ENCODE peak calls at places on chromosomes 11 and 22, in six cellular contexts. One of them, this sample, is unnamed.

GRCh38 chr11:73229321-73230275 is 11.5 kb downstream of the P2RY2 start:
- DNase-seq in fibroblast of mammary gland: no peak
- DNase-seq in GM12865: no peak
- DNase-seq in astrocyte of the spinal cord: no peak
- DNase-seq in fibroblast of lung: no peak
- DNase-seq in uterus: peak
- DNase-seq in this sample: no peak

GRCh38 chr11:34512810-34513673 is 552 bp downstream of the ELF5 start:
- DNase-seq in fibroblast of mammary gland: peak
- DNase-seq in uterus: no peak
- DNase-seq in GM12865: peak
- DNase-seq in astrocyte of the spinal cord: peak
- DNase-seq in fibroblast of lung: peak
- DNase-seq in this sample: peak

GRCh38 chr11:19164230-19164855 is 37.4 kb downstream of the CSRP3 start:
- DNase-seq in astrocyte of the spinal cord: no peak
- DNase-seq in GM12865: no peak
- DNase-seq in uterus: no peak
- DNase-seq in fibroblast of mammary gland: no peak
- DNase-seq in fibroblast of lung: no peak
- DNase-seq in this sample: no peak

GRCh38 chr11:128055576-128056217 is 531.7 kb downstream of the ETS1 start:
- DNase-seq in GM12865: no peak
- DNase-seq in fibroblast of lung: no peak
- DNase-seq in fibroblast of mammary gland: no peak
- DNase-seq in astrocyte of the spinal cord: no peak
- DNase-seq in uterus: no peak
- DNase-seq in this sample: no peak

GRCh38 chr22:39309881-39310714 is 9.3 kb downstream of the RPL3 start:
- DNase-seq in fibroblast of lung: peak
- DNase-seq in astrocyte of the spinal cord: no peak
- DNase-seq in fibroblast of mammary gland: peak
- DNase-seq in uterus: no peak
- DNase-seq in GM12865: peak
- DNase-seq in this sample: peak

GRCh38 chr11:57800444-57801184 is 39.0 kb downstream of the CTNND1 start:
- DNase-seq in uterus: no peak
- DNase-seq in fibroblast of mammary gland: peak
- DNase-seq in GM12865: peak
- DNase-seq in fibroblast of lung: peak
- DNase-seq in astrocyte of the spinal cord: peak
- DNase-seq in this sample: peak

GRCh38 chr11:85752201-85752889 is 58.6 kb downstream of the SYTL2 start:
- DNase-seq in uterus: no peak
- DNase-seq in fibroblast of lung: no peak
- DNase-seq in fibroblast of mammary gland: no peak
- DNase-seq in GM12865: no peak
- DNase-seq in astrocyte of the spinal cord: no peak
- DNase-seq in this sample: no peak

GRCh38 chr22:39797528-39798147 is 95.9 kb downstream of the ENTHD1 start:
- DNase-seq in astrocyte of the spinal cord: no peak
- DNase-seq in uterus: no peak
- DNase-seq in fibroblast of lung: no peak
- DNase-seq in GM12865: no peak
- DNase-seq in fibroblast of mammary gland: no peak
- DNase-seq in this sample: no peak

GRCh38 chr11:33160147-33160546 is 1.1 kb downstream of the CSTF3 start:
- DNase-seq in fibroblast of lung: peak
- DNase-seq in fibroblast of mammary gland: peak
- DNase-seq in uterus: no peak
- DNase-seq in GM12865: peak
- DNase-seq in astrocyte of the spinal cord: peak
- DNase-seq in this sample: peak

GRCh38 chr22:36010913-36011312 is 17.7 kb downstream of the RBFOX2 start:
- DNase-seq in fibroblast of lung: peak
- DNase-seq in astrocyte of the spinal cord: peak
- DNase-seq in uterus: no peak
- DNase-seq in fibroblast of mammary gland: peak
- DNase-seq in GM12865: no peak
- DNase-seq in this sample: peak

GRCh38 chr11:57482782-57483569 is 22.6 kb downstream of the RTN4RL2 start:
- DNase-seq in uterus: no peak
- DNase-seq in GM12865: peak
- DNase-seq in fibroblast of lung: no peak
- DNase-seq in astrocyte of the spinal cord: no peak
- DNase-seq in fibroblast of mammary gland: peak
- DNase-seq in this sample: peak

GRCh38 chr11:66314561-66315497 is 2.0 kb downstream of the CD248 start:
- DNase-seq in fibroblast of lung: no peak
- DNase-seq in GM12865: no peak
- DNase-seq in astrocyte of the spinal cord: no peak
- DNase-seq in fibroblast of mammary gland: no peak
- DNase-seq in uterus: no peak
- DNase-seq in this sample: no peak

GRCh38 chr11:66312549-66313320 is 4.1 kb downstream of the CD248 start:
- DNase-seq in astrocyte of the spinal cord: peak
- DNase-seq in fibroblast of lung: peak
- DNase-seq in GM12865: peak
- DNase-seq in fibroblast of mammary gland: peak
- DNase-seq in uterus: peak
- DNase-seq in this sample: peak

GRCh38 chr11:66315498-66315885 is 1.4 kb downstream of the CD248 start:
- DNase-seq in uterus: no peak
- DNase-seq in GM12865: no peak
- DNase-seq in fibroblast of mammary gland: no peak
- DNase-seq in astrocyte of the spinal cord: no peak
- DNase-seq in fibroblast of lung: no peak
- DNase-seq in this sample: no peak

GRCh38 chr11:66313321-66314185 is 3.3 kb downstream of the CD248 start:
- DNase-seq in astrocyte of the spinal cord: no peak
- DNase-seq in fibroblast of lung: peak
- DNase-seq in fibroblast of mammary gland: peak
- DNase-seq in GM12865: no peak
- DNase-seq in uterus: peak
- DNase-seq in this sample: no peak

GRCh38 chr11:66314186-66314501 is 2.7 kb downstream of the CD248 start:
- DNase-seq in fibroblast of lung: no peak
- DNase-seq in uterus: no peak
- DNase-seq in astrocyte of the spinal cord: no peak
- DNase-seq in GM12865: no peak
- DNase-seq in fibroblast of mammary gland: no peak
- DNase-seq in this sample: no peak
- H3K4me3 ChIP-seq in fibroblast of lung: peak
- H3K4me3 ChIP-seq in uterus: peak
- H3K4me3 ChIP-seq in astrocyte of the spinal cord: peak
- H3K4me3 ChIP-seq in GM12865: no peak
- H3K4me3 ChIP-seq in fibroblast of mammary gland: peak
- H3K4me3 ChIP-seq in this sample: peak

GRCh38 chr22:26981111-26981510 is 323.7 kb downstream of the MIAT start:
- DNase-seq in fibroblast of mammary gland: no peak
- DNase-seq in uterus: peak
- DNase-seq in GM12865: no peak
- DNase-seq in fibroblast of lung: no peak
- DNase-seq in astrocyte of the spinal cord: no peak
- DNase-seq in this sample: no peak
- TF ChIP-seq CTCF in fibroblast of mammary gland: no peak
- TF ChIP-seq CTCF in uterus: no peak
- TF ChIP-seq CTCF in GM12865: no peak
- TF ChIP-seq CTCF in fibroblast of lung: no peak
- TF ChIP-seq CTCF in astrocyte of the spinal cord: no peak
- TF ChIP-seq CTCF in this sample: no peak

DNA sequence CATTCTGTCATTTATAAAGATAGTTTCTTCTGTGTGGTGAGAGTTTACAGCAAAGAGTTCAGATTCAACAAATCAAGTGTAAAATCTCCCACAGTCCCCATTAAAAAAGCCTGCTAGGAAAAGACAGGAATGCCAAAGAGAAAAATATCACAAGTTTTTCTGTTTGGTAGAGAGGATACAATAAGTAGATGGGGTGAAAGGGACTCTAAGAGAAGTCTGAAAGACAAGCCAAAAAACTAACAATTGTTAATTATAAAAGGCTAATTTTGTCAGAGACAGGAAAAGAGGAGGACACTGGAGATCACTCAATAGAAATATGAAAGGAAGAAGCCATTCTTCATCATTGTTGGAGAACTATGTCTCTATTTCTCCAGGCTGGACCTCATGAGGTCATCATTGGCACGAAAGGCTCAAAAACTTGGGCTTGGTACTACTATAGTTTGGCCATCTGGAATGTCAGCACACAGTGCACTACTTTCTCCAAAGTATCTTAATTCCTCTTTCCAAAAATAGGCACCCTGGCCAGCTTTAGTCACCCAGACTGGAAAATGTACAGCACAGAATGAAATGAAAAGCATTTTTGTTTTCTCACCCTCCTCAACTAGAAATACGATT is 512 bp upstream of the SOX6 start:
- DNase-seq in astrocyte of the spinal cord: peak
- DNase-seq in fibroblast of mammary gland: no peak
- DNase-seq in uterus: no peak
- DNase-seq in fibroblast of lung: peak
- DNase-seq in GM12865: no peak
- DNase-seq in this sample: peak
- H3K4me3 ChIP-seq in astrocyte of the spinal cord: no peak
- H3K4me3 ChIP-seq in fibroblast of mammary gland: no peak
- H3K4me3 ChIP-seq in uterus: no peak
- H3K4me3 ChIP-seq in fibroblast of lung: no peak
- H3K4me3 ChIP-seq in GM12865: no peak
- H3K4me3 ChIP-seq in this sample: no peak

GRCh38 chr22:42684462-42685195 is 35.4 kb upstream of the CYB5R3 start:
- DNase-seq in uterus: peak
- DNase-seq in fibroblast of mammary gland: peak
- DNase-seq in astrocyte of the spinal cord: no peak
- DNase-seq in fibroblast of lung: peak
- DNase-seq in GM12865: no peak
- DNase-seq in this sample: peak

GRCh38 chr22:42685941-42686666 is 34.6 kb downstream of the A4GALT start:
- DNase-seq in GM12865: no peak
- DNase-seq in fibroblast of mammary gland: no peak
- DNase-seq in fibroblast of lung: peak
- DNase-seq in uterus: no peak
- DNase-seq in astrocyte of the spinal cord: no peak
- DNase-seq in this sample: no peak

GRCh38 chr22:42688914-42689275 is 31.8 kb downstream of the A4GALT start:
- DNase-seq in fibroblast of lung: no peak
- DNase-seq in GM12865: no peak
- DNase-seq in fibroblast of mammary gland: no peak
- DNase-seq in uterus: peak
- DNase-seq in astrocyte of the spinal cord: no peak
- DNase-seq in this sample: no peak

GRCh38 chr22:42688241-42688913 is 32.3 kb downstream of the A4GALT start:
- DNase-seq in fibroblast of mammary gland: peak
- DNase-seq in GM12865: no peak
- DNase-seq in astrocyte of the spinal cord: peak
- DNase-seq in fibroblast of lung: peak
- DNase-seq in uterus: peak
- DNase-seq in this sample: peak

DNA sequence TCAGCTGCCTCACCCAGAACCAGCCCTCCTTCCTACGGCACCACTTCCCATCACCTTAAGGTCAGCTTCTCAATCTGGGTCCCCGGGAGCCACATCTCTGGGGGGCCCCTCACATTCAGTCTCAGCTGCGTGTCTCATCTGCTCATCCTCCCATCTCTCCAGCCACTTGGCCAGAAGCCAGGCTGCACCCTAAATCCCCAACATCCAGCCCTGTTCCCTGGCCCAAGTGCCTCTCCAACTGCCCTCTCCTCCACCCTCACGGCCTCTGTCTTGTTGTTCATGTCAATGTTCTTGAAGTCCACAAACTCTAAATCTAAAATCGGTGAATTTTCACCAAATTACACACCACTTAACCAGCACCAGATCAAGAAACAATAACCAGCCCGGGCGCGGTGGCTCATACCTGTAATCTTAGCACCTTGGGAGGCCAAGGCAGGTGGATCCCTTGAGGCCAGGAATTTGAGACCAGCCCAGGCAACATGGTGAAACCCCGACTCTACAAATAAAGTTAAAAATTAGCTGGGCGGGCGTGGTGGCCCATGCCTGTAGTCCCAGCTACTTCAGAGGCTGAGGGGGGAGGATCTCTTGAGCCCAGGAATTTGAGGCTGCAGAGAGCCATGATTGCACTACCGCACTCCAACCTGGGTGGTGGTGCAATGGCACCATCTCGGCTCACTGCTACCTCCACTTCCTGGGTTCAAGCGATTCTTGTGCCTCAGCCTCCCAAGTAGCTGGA is 33.7 kb downstream of the A4GALT start:
- DNase-seq in uterus: no peak
- DNase-seq in astrocyte of the spinal cord: no peak
- DNase-seq in fibroblast of mammary gland: no peak
- DNase-seq in fibroblast of lung: no peak
- DNase-seq in GM12865: no peak
- DNase-seq in this sample: no peak
- TF ChIP-seq CTCF in uterus: no peak
- TF ChIP-seq CTCF in astrocyte of the spinal cord: no peak
- TF ChIP-seq CTCF in fibroblast of mammary gland: no peak
- TF ChIP-seq CTCF in fibroblast of lung: no peak
- TF ChIP-seq CTCF in GM12865: no peak
- TF ChIP-seq CTCF in this sample: no peak

This sample was measured in brain microvascular endothelial cell.